ENCODE peak calls at places on chromosomes 3 and 15, in eight cellular contexts. O, M, Z, D, K, B, H and E are unnamed samples.

GRCh38 chr3:141656771-141657170 is 81.3 kb upstream of the RNF7 start:
- DNase-seq in O (no peak), M (no peak), Z (no peak), D (no peak), K (no peak), B (no peak), H (no peak), E (no peak)

GRCh38 chr3:67685499-67685898 is 31.1 kb upstream of the SUCLG2 start:
- DNase-seq in O (no peak), M (no peak), Z (no peak), D (no peak), K (no peak), B (no peak), H (no peak), E (peak)

GRCh38 chr15:57345584-57345983 is 30.7 kb upstream of the CGNL1 start:
- DNase-seq in O (no peak), M (no peak), Z (no peak), D (peak), K (peak), B (peak), H (peak), E (no peak)

GRCh38 chr3:135240426-135240825 is 445.4 kb downstream of the EPHB1 start:
- DNase-seq in O (no peak), M (no peak), Z (no peak), D (no peak), K (peak), B (no peak), H (no peak), E (no peak)

GRCh38 chr3:52896613-52897012 is 735 bp downstream of the STIMATE start:
- DNase-seq in O (no peak), M (peak), Z (no peak), D (peak), K (peak), B (no peak), H (no peak), E (no peak)

GRCh38 chr3:10160346-10160745 is 4.4 kb upstream of the IRAK2 start:
- DNase-seq in O (no peak), M (no peak), Z (no peak), D (no peak), K (no peak), B (no peak), H (no peak), E (no peak)

GRCh38 chr3:112746675-112747276 is 99.9 kb downstream of the CD200R1L start:
- DNase-seq in O (no peak), M (no peak), Z (no peak), D (no peak), K (no peak), B (no peak), H (no peak), E (no peak)

GRCh38 chr3:139252719-139253118 is 91.1 kb upstream of the MRPS22 start:
- DNase-seq in O (no peak), M (no peak), Z (no peak), D (no peak), K (no peak), B (no peak), H (no peak), E (no peak)

GRCh38 chr3:128801779-128802369 is 75.9 kb downstream of the RAB7A start:
- DNase-seq in O (no peak), M (no peak), Z (no peak), D (no peak), K (no peak), B (no peak), H (no peak), E (no peak)

GRCh38 chr15:75193272-75193671 is 8.4 kb upstream of the C15orf39 start:
- DNase-seq in O (no peak), M (no peak), Z (no peak), D (no peak), K (no peak), B (no peak), H (no peak), E (no peak)

GRCh38 chr3:179474480-179474879 is 23.2 kb upstream of the GNB4 start:
- DNase-seq in O (no peak), M (no peak), Z (no peak), D (no peak), K (no peak), B (no peak), H (peak), E (no peak)

GRCh38 chr15:62665449-62665848 is 377.1 kb upstream of the TPM1 start:
- DNase-seq in O (no peak), M (no peak), Z (no peak), D (no peak), K (no peak), B (peak), H (peak), E (no peak)

GRCh38 chr3:29280675-29281264 is at the start of gene RBMS3:
- DNase-seq in O (peak), M (peak), Z (peak), D (peak), K (peak), B (no peak), H (peak), E (peak)

GRCh38 chr3:177300039-177300833 is 103.0 kb upstream of the TBL1XR1 start:
- DNase-seq in O (no peak), M (no peak), Z (no peak), D (no peak), K (no peak), B (peak), H (peak), E (peak)

GRCh38 chr15:39756806-39757522 is 25.7 kb downstream of the FSIP1 start:
- DNase-seq in O (no peak), M (no peak), Z (peak), D (no peak), K (no peak), B (peak), H (peak), E (no peak)

GRCh38 chr3:186021673-186022362 is 84.0 kb upstream of the TRA2B start:
- DNase-seq in O (no peak), M (no peak), Z (no peak), D (peak), K (no peak), B (no peak), H (no peak), E (no peak)

GRCh38 chr15:59918994-59919951 is 84.8 kb upstream of the FOXB1 start:
- DNase-seq in O (peak), M (no peak), Z (no peak), D (no peak), K (no peak), B (no peak), H (peak), E (peak)

GRCh38 chr15:51380999-51381806 is 39.7 kb downstream of the GLDN start:
- DNase-seq in O (peak), M (no peak), Z (peak), D (peak), K (peak), B (peak), H (peak), E (peak)

GRCh38 chr15:67068724-67069400 is 3.5 kb downstream of the SMAD3 start:
- DNase-seq in O (no peak), M (no peak), Z (no peak), D (no peak), K (no peak), B (no peak), H (peak), E (no peak)

GRCh38 chr3:114231616-114232015 is 5.8 kb downstream of the ZNF80 start:
- DNase-seq in O (no peak), M (no peak), Z (no peak), D (no peak), K (no peak), B (no peak), H (no peak), E (no peak)

GRCh38 chr3:127677541-127678314 is 5.0 kb downstream of the ABTB1 start:
- DNase-seq in O (no peak), M (no peak), Z (no peak), D (no peak), K (peak), B (no peak), H (no peak), E (no peak)

GRCh38 chr3:161694682-161695586 is 198.3 kb downstream of the OTOL1 start:
- DNase-seq in O (no peak), M (no peak), Z (no peak), D (no peak), K (no peak), B (no peak), H (no peak), E (peak)

GRCh38 chr3:37907906-37908305 is 46.2 kb downstream of the CTDSPL start:
- DNase-seq in O (no peak), M (no peak), Z (no peak), D (no peak), K (no peak), B (peak), H (no peak), E (peak)

GRCh38 chr3:102664126-102664525 is 229.3 kb downstream of the ZPLD1 start:
- DNase-seq in O (no peak), M (no peak), Z (no peak), D (no peak), K (no peak), B (no peak), H (no peak), E (no peak)

GRCh38 chr3:5576277-5577011 is 388.9 kb downstream of the EDEM1 start:
- DNase-seq in O (no peak), M (no peak), Z (no peak), D (no peak), K (no peak), B (no peak), H (no peak), E (no peak)

GRCh38 chr3:30496496-30496966 is 109.9 kb upstream of the TGFBR2 start:
- DNase-seq in O (no peak), M (no peak), Z (no peak), D (no peak), K (no peak), B (no peak), H (no peak), E (no peak)

GRCh38 chr3:143001034-143001368 is 369 bp upstream of the U2SURP start:
- DNase-seq in O (no peak), M (no peak), Z (no peak), D (no peak), K (no peak), B (no peak), H (no peak), E (no peak)

GRCh38 chr15:40308844-40309189 is 1.1 kb upstream of the PLCB2 start:
- DNase-seq in O (no peak), M (no peak), Z (no peak), D (no peak), K (no peak), B (no peak), H (no peak), E (no peak)

GRCh38 chr3:194007598-194008337 is 128.2 kb upstream of the HES1 start:
- DNase-seq in O (no peak), M (no peak), Z (no peak), D (no peak), K (no peak), B (no peak), H (no peak), E (no peak)

GRCh38 chr15:57857871-57858270 is 151.4 kb downstream of the POLR2M start:
- DNase-seq in O (no peak), M (no peak), Z (no peak), D (no peak), K (no peak), B (no peak), H (no peak), E (no peak)

GRCh38 chr3:197308591-197308990 is 10.2 kb upstream of the DLG1 start:
- DNase-seq in O (no peak), M (no peak), Z (no peak), D (no peak), K (no peak), B (no peak), H (no peak), E (no peak)

GRCh38 chr3:138371070-138371950 is 22.9 kb downstream of the MRAS start:
- DNase-seq in O (no peak), M (no peak), Z (no peak), D (no peak), K (no peak), B (no peak), H (no peak), E (peak)

GRCh38 chr15:38895326-38896282 is 331.0 kb upstream of the RASGRP1 start:
- DNase-seq in O (no peak), M (no peak), Z (no peak), D (no peak), K (no peak), B (no peak), H (peak), E (no peak)

DNA sequence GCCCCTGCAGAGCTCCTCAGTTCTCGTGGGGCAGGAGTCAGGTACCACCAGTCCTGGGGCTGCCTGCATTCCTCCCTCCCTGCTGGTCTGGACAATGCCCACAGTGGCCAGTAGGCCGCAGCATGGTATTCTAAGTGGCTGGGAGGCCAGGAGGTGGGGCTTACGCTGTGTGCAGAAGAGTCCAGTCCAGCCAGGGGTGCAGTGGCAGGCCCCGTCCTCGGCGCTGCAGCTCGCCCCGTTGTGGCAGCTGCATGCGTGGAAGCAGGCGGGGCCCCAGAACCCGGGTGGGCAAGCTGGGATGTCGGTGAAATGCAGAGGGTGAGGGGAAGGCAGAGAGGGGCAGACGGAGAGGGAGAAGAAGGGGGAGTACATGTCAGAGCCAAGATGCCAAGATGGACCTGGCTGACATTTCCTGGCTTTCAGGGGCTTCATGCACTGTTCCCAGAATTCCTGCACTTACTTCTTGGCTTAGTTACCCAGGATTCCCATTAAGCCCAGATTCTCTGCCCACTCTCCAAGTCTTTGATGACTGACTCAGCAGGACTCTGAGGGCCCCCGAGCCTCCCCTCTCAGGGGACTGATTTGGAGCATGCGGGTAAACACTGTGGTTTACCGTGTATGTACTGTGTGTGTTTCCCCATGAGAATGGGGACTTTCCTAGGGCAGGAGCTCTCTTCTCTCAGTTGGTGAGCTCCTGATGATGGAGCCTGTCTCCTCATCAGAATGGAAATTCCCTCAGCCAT is 47.5 kb downstream of the RAB11A start:
- DNase-seq in O (peak), M (peak), Z (no peak), D (peak), K (peak), B (peak), H (peak), E (peak)
- TF ChIP-seq MAX in O (no peak), M (peak), Z (no peak), D (no peak), K (no peak), B (peak), H (no peak), E (no peak)

GRCh38 chr3:33921608-33922007 is 123.2 kb downstream of the PDCD6IP start:
- DNase-seq in O (no peak), M (no peak), Z (no peak), D (no peak), K (no peak), B (no peak), H (no peak), E (no peak)
- TF ChIP-seq MAX in O (no peak), M (no peak), Z (no peak), D (no peak), K (no peak), B (no peak), H (no peak), E (no peak)

GRCh38 chr3:25855281-25855680 is 65.4 kb downstream of the OXSM start:
- DNase-seq in O (no peak), M (no peak), Z (no peak), D (no peak), K (no peak), B (no peak), H (peak), E (no peak)

GRCh38 chr3:25854214-25854613 is 64.3 kb downstream of the OXSM start:
- DNase-seq in O (no peak), M (no peak), Z (no peak), D (no peak), K (no peak), B (no peak), H (peak), E (no peak)

GRCh38 chr3:25861566-25861965 is 71.7 kb downstream of the OXSM start:
- DNase-seq in O (no peak), M (no peak), Z (no peak), D (no peak), K (no peak), B (no peak), H (no peak), E (no peak)

GRCh38 chr3:25854635-25855034 is 64.7 kb downstream of the OXSM start:
- DNase-seq in O (peak), M (no peak), Z (no peak), D (no peak), K (no peak), B (no peak), H (no peak), E (no peak)

DNA sequence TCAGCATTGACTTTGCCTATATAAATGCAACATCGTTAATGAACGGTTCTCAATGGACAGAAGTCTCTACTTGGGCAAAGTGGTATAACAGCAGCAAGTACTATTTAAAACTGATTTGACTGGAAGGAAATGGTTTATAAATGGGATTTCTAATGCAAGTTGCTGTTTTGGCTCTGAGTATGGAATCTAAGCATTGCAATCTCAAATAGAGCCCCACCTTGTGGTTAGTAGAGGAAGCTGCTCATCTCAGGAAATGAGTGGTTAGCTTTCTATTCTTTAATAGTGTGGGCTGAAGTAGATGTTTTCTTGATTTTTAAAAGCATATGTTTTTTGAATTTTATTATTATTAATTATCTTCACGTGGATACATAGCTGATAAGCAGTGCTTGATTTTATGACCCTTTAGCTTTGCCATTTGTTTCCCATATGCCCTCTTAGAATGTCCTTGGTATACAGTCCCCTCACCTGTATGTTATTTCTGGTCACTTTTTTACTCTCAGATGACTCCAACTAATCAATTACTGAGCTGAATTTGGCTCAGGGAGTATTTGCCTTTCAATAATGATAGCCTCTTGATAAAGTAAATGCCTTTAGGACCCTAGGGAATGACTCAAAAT is 67.1 kb downstream of the OXSM start:
- DNase-seq in O (peak), M (no peak), Z (peak), D (peak), K (no peak), B (peak), H (peak), E (no peak)
- TF ChIP-seq MAX in O (no peak), M (no peak), Z (no peak), D (no peak), K (no peak), B (no peak), H (no peak), E (no peak)

DNA sequence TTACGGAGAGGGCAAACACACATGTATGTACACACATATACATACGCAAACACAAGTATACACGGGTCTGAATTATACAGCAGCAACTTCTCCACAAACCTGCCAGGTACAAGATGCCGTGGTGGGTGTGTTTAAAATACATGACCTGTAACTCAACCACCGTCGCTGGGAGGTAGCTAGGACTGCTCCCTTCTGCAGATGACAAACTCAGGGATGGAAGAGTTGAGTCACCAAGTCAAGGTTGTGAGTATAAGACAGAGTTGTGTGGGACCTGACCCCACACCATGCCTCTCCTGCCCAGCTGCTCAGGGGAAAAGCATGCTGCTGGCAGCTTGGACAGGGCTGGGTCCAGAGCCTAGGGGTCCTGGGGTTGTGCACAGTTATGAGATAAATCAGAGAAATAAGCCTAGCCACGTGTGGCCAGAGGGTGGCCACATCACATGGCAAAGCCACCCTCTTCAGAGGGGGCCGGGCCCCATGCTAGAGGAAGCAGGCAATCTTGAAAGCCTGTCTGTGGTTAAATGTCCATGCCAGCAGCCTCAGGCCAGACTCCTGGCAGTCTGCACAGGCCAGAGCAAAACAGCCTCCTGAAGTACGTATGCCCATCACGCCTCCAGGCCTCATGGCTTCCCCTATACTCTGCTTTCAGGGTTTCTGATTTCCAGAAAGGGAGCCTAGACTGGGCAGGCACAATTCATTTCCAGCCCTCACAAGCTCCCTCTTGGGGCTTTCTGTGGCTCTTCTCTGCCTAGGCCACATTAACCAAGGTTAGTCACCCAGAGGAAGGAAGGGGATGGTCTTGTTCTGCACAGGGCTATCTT is 107.7 kb upstream of the RPL32 start:
- DNase-seq in O (no peak), M (no peak), Z (peak), D (no peak), K (no peak), B (no peak), H (peak), E (no peak)
- TF ChIP-seq MAX in O (no peak), M (no peak), Z (peak), D (no peak), K (no peak), B (no peak), H (no peak), E (no peak)

DNA sequence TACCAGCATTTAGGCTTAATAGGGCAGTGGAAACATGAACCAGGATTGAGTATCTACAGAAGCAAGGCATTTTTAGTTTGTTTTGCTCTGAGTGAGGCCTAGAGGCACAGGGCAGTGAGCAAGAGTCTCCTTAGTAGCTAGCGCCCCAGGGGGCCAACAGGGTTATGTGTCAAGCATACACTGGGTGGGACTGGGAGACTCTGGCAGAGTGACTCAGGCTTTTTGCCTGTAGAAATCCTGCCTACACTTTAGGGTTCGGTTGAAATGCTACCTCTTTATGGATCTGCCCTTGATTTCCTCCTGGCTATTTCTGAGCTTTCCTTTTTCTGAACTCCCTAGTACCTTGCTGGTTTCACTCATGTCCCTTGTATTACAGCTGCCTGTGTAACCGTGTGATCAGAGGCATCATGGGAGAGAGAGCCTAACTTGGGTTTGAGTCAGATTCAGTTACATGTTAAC is 72.2 kb downstream of the TOP2B start:
- DNase-seq in O (peak), M (no peak), Z (peak), D (no peak), K (peak), B (peak), H (peak), E (no peak)
- TF ChIP-seq MAX in O (no peak), M (no peak), Z (no peak), D (no peak), K (no peak), B (no peak), H (no peak), E (no peak)